ENCODE peak calls at places on chromosomes 4 and X, in five cellular contexts. One of them, this sample, is unnamed.

GRCh38 chr4:104393649-104394048 is 101.0 kb downstream of the CXXC4 start:
- DNase-seq in foreskin keratinocyte: no peak
- DNase-seq in gastrocnemius medialis: no peak
- DNase-seq in A549: no peak
- DNase-seq in CD4-positive, CD25-positive, alpha-beta regulatory T cell: no peak
- DNase-seq in this sample: no peak

GRCh38 chr4:128294464-128294863 is 6.9 kb upstream of the PGRMC2 start:
- DNase-seq in gastrocnemius medialis: no peak
- DNase-seq in foreskin keratinocyte: no peak
- DNase-seq in A549: no peak
- DNase-seq in CD4-positive, CD25-positive, alpha-beta regulatory T cell: no peak
- DNase-seq in this sample: no peak

GRCh38 chr4:57187241-57187640 is 77.1 kb upstream of the IGFBP7 start:
- DNase-seq in gastrocnemius medialis: no peak
- DNase-seq in CD4-positive, CD25-positive, alpha-beta regulatory T cell: no peak
- DNase-seq in A549: no peak
- DNase-seq in foreskin keratinocyte: peak
- DNase-seq in this sample: peak

GRCh38 chr4:155526452-155527169 is 140.0 kb upstream of the GUCY1A1 start:
- DNase-seq in A549: no peak
- DNase-seq in foreskin keratinocyte: no peak
- DNase-seq in gastrocnemius medialis: no peak
- DNase-seq in CD4-positive, CD25-positive, alpha-beta regulatory T cell: no peak
- DNase-seq in this sample: no peak

GRCh38 chrX:118945921-118946320 is 28.5 kb upstream of the LONRF3 start:
- DNase-seq in gastrocnemius medialis: no peak
- DNase-seq in foreskin keratinocyte: no peak
- DNase-seq in A549: no peak
- DNase-seq in CD4-positive, CD25-positive, alpha-beta regulatory T cell: no peak
- DNase-seq in this sample: no peak

GRCh38 chr4:65358914-65359313 is 311.4 kb downstream of the EPHA5 start:
- DNase-seq in foreskin keratinocyte: no peak
- DNase-seq in gastrocnemius medialis: no peak
- DNase-seq in CD4-positive, CD25-positive, alpha-beta regulatory T cell: no peak
- DNase-seq in A549: no peak
- DNase-seq in this sample: no peak

GRCh38 chr4:1593458-1593857 is 90.7 kb downstream of the FAM53A start:
- DNase-seq in foreskin keratinocyte: no peak
- DNase-seq in CD4-positive, CD25-positive, alpha-beta regulatory T cell: no peak
- DNase-seq in A549: no peak
- DNase-seq in gastrocnemius medialis: no peak
- DNase-seq in this sample: no peak

GRCh38 chr4:37767546-37767945 is 58.9 kb upstream of the PGM2 start:
- DNase-seq in gastrocnemius medialis: peak
- DNase-seq in foreskin keratinocyte: peak
- DNase-seq in A549: no peak
- DNase-seq in CD4-positive, CD25-positive, alpha-beta regulatory T cell: no peak
- DNase-seq in this sample: peak

GRCh38 chr4:121484633-121485032 is 103.8 kb upstream of the QRFPR start:
- DNase-seq in CD4-positive, CD25-positive, alpha-beta regulatory T cell: no peak
- DNase-seq in foreskin keratinocyte: peak
- DNase-seq in gastrocnemius medialis: no peak
- DNase-seq in A549: peak
- DNase-seq in this sample: peak

GRCh38 chrX:68826113-68826980 is 2.5 kb upstream of the EFNB1 start:
- DNase-seq in CD4-positive, CD25-positive, alpha-beta regulatory T cell: no peak
- DNase-seq in foreskin keratinocyte: no peak
- DNase-seq in A549: no peak
- DNase-seq in gastrocnemius medialis: no peak
- DNase-seq in this sample: no peak

GRCh38 chr4:35105486-35105885 is 1138.8 kb downstream of the ARAP2 start:
- DNase-seq in A549: no peak
- DNase-seq in CD4-positive, CD25-positive, alpha-beta regulatory T cell: no peak
- DNase-seq in gastrocnemius medialis: no peak
- DNase-seq in foreskin keratinocyte: no peak
- DNase-seq in this sample: no peak

GRCh38 chr4:132297346-132297745 is 851.7 kb upstream of the PCDH10 start:
- DNase-seq in CD4-positive, CD25-positive, alpha-beta regulatory T cell: no peak
- DNase-seq in foreskin keratinocyte: no peak
- DNase-seq in A549: no peak
- DNase-seq in gastrocnemius medialis: no peak
- DNase-seq in this sample: no peak

GRCh38 chr4:139887378-139887801 is 221.8 kb downstream of the MGST2 start:
- DNase-seq in A549: no peak
- DNase-seq in CD4-positive, CD25-positive, alpha-beta regulatory T cell: no peak
- DNase-seq in gastrocnemius medialis: no peak
- DNase-seq in foreskin keratinocyte: no peak
- DNase-seq in this sample: no peak

GRCh38 chr4:150002561-150002960 is 75.7 kb upstream of the DCLK2 start:
- DNase-seq in foreskin keratinocyte: no peak
- DNase-seq in A549: peak
- DNase-seq in gastrocnemius medialis: no peak
- DNase-seq in CD4-positive, CD25-positive, alpha-beta regulatory T cell: no peak
- DNase-seq in this sample: no peak

GRCh38 chr4:168272488-168272887 is 46.1 kb downstream of the DDX60 start:
- DNase-seq in A549: no peak
- DNase-seq in foreskin keratinocyte: no peak
- DNase-seq in gastrocnemius medialis: no peak
- DNase-seq in CD4-positive, CD25-positive, alpha-beta regulatory T cell: no peak
- DNase-seq in this sample: no peak

GRCh38 chr4:15702941-15703403 is at the start of gene BST1:
- DNase-seq in foreskin keratinocyte: no peak
- DNase-seq in CD4-positive, CD25-positive, alpha-beta regulatory T cell: peak
- DNase-seq in gastrocnemius medialis: peak
- DNase-seq in A549: peak
- DNase-seq in this sample: no peak

GRCh38 chrX:11836284-11836683 is 78.2 kb downstream of the MSL3 start:
- DNase-seq in A549: no peak
- DNase-seq in CD4-positive, CD25-positive, alpha-beta regulatory T cell: no peak
- DNase-seq in foreskin keratinocyte: no peak
- DNase-seq in gastrocnemius medialis: no peak
- DNase-seq in this sample: no peak

GRCh38 chrX:77918568-77918967 is 8.1 kb downstream of the ATP7A start:
- DNase-seq in foreskin keratinocyte: no peak
- DNase-seq in CD4-positive, CD25-positive, alpha-beta regulatory T cell: no peak
- DNase-seq in A549: no peak
- DNase-seq in gastrocnemius medialis: peak
- DNase-seq in this sample: no peak

GRCh38 chr4:3747582-3747906 is 18.6 kb upstream of the ADRA2C start:
- DNase-seq in gastrocnemius medialis: no peak
- DNase-seq in A549: no peak
- DNase-seq in CD4-positive, CD25-positive, alpha-beta regulatory T cell: no peak
- DNase-seq in foreskin keratinocyte: no peak
- DNase-seq in this sample: no peak

GRCh38 chr4:21011106-21011505 is 310.8 kb downstream of the PACRGL start:
- DNase-seq in CD4-positive, CD25-positive, alpha-beta regulatory T cell: no peak
- DNase-seq in A549: no peak
- DNase-seq in gastrocnemius medialis: no peak
- DNase-seq in foreskin keratinocyte: no peak
- DNase-seq in this sample: no peak

GRCh38 chr4:145132521-145133098 is 34.5 kb downstream of the ABCE1 start:
- DNase-seq in foreskin keratinocyte: no peak
- DNase-seq in gastrocnemius medialis: no peak
- DNase-seq in CD4-positive, CD25-positive, alpha-beta regulatory T cell: no peak
- DNase-seq in A549: no peak
- DNase-seq in this sample: no peak

GRCh38 chrX:80216086-80216485 is 201.5 kb downstream of the TBX22 start:
- DNase-seq in foreskin keratinocyte: peak
- DNase-seq in gastrocnemius medialis: no peak
- DNase-seq in CD4-positive, CD25-positive, alpha-beta regulatory T cell: no peak
- DNase-seq in A549: peak
- DNase-seq in this sample: peak

GRCh38 chr4:139901516-139902327 is 236.1 kb downstream of the MGST2 start:
- DNase-seq in CD4-positive, CD25-positive, alpha-beta regulatory T cell: no peak
- DNase-seq in foreskin keratinocyte: peak
- DNase-seq in gastrocnemius medialis: no peak
- DNase-seq in A549: no peak
- DNase-seq in this sample: no peak

GRCh38 chr4:113474017-113474416 is 287.5 kb downstream of the CAMK2D start:
- DNase-seq in A549: no peak
- DNase-seq in foreskin keratinocyte: peak
- DNase-seq in gastrocnemius medialis: no peak
- DNase-seq in CD4-positive, CD25-positive, alpha-beta regulatory T cell: no peak
- DNase-seq in this sample: peak

GRCh38 chr4:168757500-168757899 is 252.6 kb downstream of the CBR4 start:
- DNase-seq in foreskin keratinocyte: no peak
- DNase-seq in CD4-positive, CD25-positive, alpha-beta regulatory T cell: no peak
- DNase-seq in gastrocnemius medialis: no peak
- DNase-seq in A549: no peak
- DNase-seq in this sample: no peak

GRCh38 chr4:13137400-13137799 is 346.7 kb downstream of the RAB28 start:
- DNase-seq in gastrocnemius medialis: no peak
- DNase-seq in foreskin keratinocyte: no peak
- DNase-seq in A549: no peak
- DNase-seq in CD4-positive, CD25-positive, alpha-beta regulatory T cell: no peak
- DNase-seq in this sample: no peak

GRCh38 chr4:84673475-84674230 is 90.7 kb downstream of the CDS1 start:
- DNase-seq in A549: peak
- DNase-seq in CD4-positive, CD25-positive, alpha-beta regulatory T cell: no peak
- DNase-seq in gastrocnemius medialis: no peak
- DNase-seq in foreskin keratinocyte: peak
- DNase-seq in this sample: peak
- H3K27ac ChIP-seq in A549: peak
- H3K27ac ChIP-seq in CD4-positive, CD25-positive, alpha-beta regulatory T cell: no peak
- H3K27ac ChIP-seq in gastrocnemius medialis: no peak
- H3K27ac ChIP-seq in foreskin keratinocyte: no peak
- H3K27ac ChIP-seq in this sample: peak

GRCh38 chr4:110019153-110019552 is 106.5 kb downstream of the EGF start:
- DNase-seq in CD4-positive, CD25-positive, alpha-beta regulatory T cell: no peak
- DNase-seq in gastrocnemius medialis: no peak
- DNase-seq in A549: no peak
- DNase-seq in foreskin keratinocyte: no peak
- DNase-seq in this sample: no peak

GRCh38 chr4:110020681-110021443 is 108.2 kb downstream of the EGF start:
- DNase-seq in foreskin keratinocyte: no peak
- DNase-seq in gastrocnemius medialis: no peak
- DNase-seq in A549: no peak
- DNase-seq in CD4-positive, CD25-positive, alpha-beta regulatory T cell: no peak
- DNase-seq in this sample: no peak

GRCh38 chr4:110025057-110025456 is 112.4 kb downstream of the EGF start:
- DNase-seq in A549: no peak
- DNase-seq in CD4-positive, CD25-positive, alpha-beta regulatory T cell: no peak
- DNase-seq in foreskin keratinocyte: no peak
- DNase-seq in gastrocnemius medialis: no peak
- DNase-seq in this sample: no peak

GRCh38 chr4:110022457-110022856 is 109.8 kb downstream of the EGF start:
- DNase-seq in A549: no peak
- DNase-seq in gastrocnemius medialis: no peak
- DNase-seq in CD4-positive, CD25-positive, alpha-beta regulatory T cell: no peak
- DNase-seq in foreskin keratinocyte: no peak
- DNase-seq in this sample: no peak

GRCh38 chr4:110020139-110020538 is 107.5 kb downstream of the EGF start:
- DNase-seq in A549: no peak
- DNase-seq in gastrocnemius medialis: no peak
- DNase-seq in foreskin keratinocyte: no peak
- DNase-seq in CD4-positive, CD25-positive, alpha-beta regulatory T cell: no peak
- DNase-seq in this sample: no peak
- H3K27ac ChIP-seq in A549: no peak
- H3K27ac ChIP-seq in gastrocnemius medialis: no peak
- H3K27ac ChIP-seq in foreskin keratinocyte: no peak
- H3K27ac ChIP-seq in CD4-positive, CD25-positive, alpha-beta regulatory T cell: no peak
- H3K27ac ChIP-seq in this sample: no peak

DNA sequence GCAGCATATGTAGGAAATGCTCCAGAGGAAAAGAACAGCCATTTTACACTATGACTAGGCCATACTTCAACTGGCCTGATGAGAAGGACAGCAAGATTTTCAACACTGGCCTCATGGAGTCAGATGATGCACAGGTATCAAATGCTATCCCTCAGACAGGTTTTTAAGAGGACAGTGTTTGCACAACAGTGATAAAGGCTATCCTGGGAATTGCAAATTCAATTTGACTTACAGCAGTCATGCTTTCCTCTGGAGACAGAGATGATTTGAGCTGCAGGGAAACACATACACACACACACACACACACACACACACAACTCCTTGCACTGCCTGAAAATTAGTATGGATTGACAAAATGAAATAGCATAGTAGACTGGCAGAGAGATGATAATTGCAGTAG is 163.4 kb upstream of the RASGEF1B start:
- DNase-seq in foreskin keratinocyte: no peak
- DNase-seq in CD4-positive, CD25-positive, alpha-beta regulatory T cell: no peak
- DNase-seq in A549: no peak
- DNase-seq in gastrocnemius medialis: no peak
- DNase-seq in this sample: no peak
- H3K27ac ChIP-seq in foreskin keratinocyte: no peak
- H3K27ac ChIP-seq in CD4-positive, CD25-positive, alpha-beta regulatory T cell: no peak
- H3K27ac ChIP-seq in A549: no peak
- H3K27ac ChIP-seq in gastrocnemius medialis: no peak
- H3K27ac ChIP-seq in this sample: peak

DNA sequence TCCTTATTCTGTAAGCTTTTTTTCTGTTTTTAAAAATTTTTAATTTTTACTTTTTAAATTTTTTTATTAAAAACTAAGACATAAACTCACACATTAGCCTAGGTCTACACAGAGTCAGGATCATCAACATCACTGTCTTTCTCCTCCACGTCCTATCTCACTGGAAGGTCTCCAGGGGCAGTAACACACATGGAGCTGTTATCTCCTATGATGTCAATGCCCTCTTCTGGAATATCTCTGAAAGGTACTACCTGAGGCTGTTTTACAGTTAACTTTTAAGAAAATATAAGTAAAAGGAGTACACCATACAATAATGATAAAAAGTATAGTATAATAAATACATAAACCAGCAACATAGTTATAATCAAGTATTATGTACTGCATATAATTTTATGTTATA is 21.2 kb downstream of the IL15 start:
- DNase-seq in CD4-positive, CD25-positive, alpha-beta regulatory T cell: no peak
- DNase-seq in gastrocnemius medialis: no peak
- DNase-seq in A549: no peak
- DNase-seq in foreskin keratinocyte: no peak
- DNase-seq in this sample: no peak
- H3K27ac ChIP-seq in CD4-positive, CD25-positive, alpha-beta regulatory T cell: no peak
- H3K27ac ChIP-seq in gastrocnemius medialis: no peak
- H3K27ac ChIP-seq in A549: peak
- H3K27ac ChIP-seq in foreskin keratinocyte: no peak
- H3K27ac ChIP-seq in this sample: no peak